ENCODE peak calls at places on chromosomes 4 and X, in eight cellular contexts. One of them, this sample, is unnamed.

GRCh38 chrX:41350976-41351569 is 17.1 kb downstream of the DDX3X start:
- DNase-seq in tibial nerve: no peak
- DNase-seq in IMR-90: peak
- DNase-seq in Peyer's patch: no peak
- DNase-seq in adrenal gland: no peak
- DNase-seq in gastrocnemius medialis: no peak
- DNase-seq in thyroid gland: no peak
- DNase-seq in prostate gland: no peak
- DNase-seq in this sample: no peak

GRCh38 chrX:44842555-44843317 is 1.1 kb upstream of the DUSP21 start:
- DNase-seq in tibial nerve: no peak
- DNase-seq in IMR-90: no peak
- DNase-seq in Peyer's patch: no peak
- DNase-seq in adrenal gland: no peak
- DNase-seq in gastrocnemius medialis: no peak
- DNase-seq in thyroid gland: no peak
- DNase-seq in prostate gland: no peak
- DNase-seq in this sample: no peak

GRCh38 chr4:75495489-75495888 is 18.7 kb downstream of the RCHY1 start:
- DNase-seq in tibial nerve: no peak
- DNase-seq in IMR-90: no peak
- DNase-seq in Peyer's patch: no peak
- DNase-seq in adrenal gland: no peak
- DNase-seq in gastrocnemius medialis: no peak
- DNase-seq in thyroid gland: no peak
- DNase-seq in prostate gland: no peak
- DNase-seq in this sample: no peak

GRCh38 chr4:36038521-36038920 is 205.8 kb downstream of the ARAP2 start:
- DNase-seq in tibial nerve: no peak
- DNase-seq in IMR-90: no peak
- DNase-seq in Peyer's patch: no peak
- DNase-seq in adrenal gland: no peak
- DNase-seq in gastrocnemius medialis: no peak
- DNase-seq in thyroid gland: no peak
- DNase-seq in prostate gland: no peak
- DNase-seq in this sample: no peak

GRCh38 chr4:112898357-112899141 is 150.9 kb upstream of the ANK2 start:
- DNase-seq in tibial nerve: no peak
- DNase-seq in IMR-90: no peak
- DNase-seq in Peyer's patch: no peak
- DNase-seq in adrenal gland: no peak
- DNase-seq in gastrocnemius medialis: no peak
- DNase-seq in thyroid gland: no peak
- DNase-seq in prostate gland: no peak
- DNase-seq in this sample: no peak

GRCh38 chr4:99625369-99625768 is 32.3 kb downstream of the C4orf54 start:
- DNase-seq in tibial nerve: no peak
- DNase-seq in IMR-90: no peak
- DNase-seq in Peyer's patch: no peak
- DNase-seq in adrenal gland: no peak
- DNase-seq in gastrocnemius medialis: no peak
- DNase-seq in thyroid gland: no peak
- DNase-seq in prostate gland: no peak
- DNase-seq in this sample: no peak

GRCh38 chr4:24765331-24765990 is 29.9 kb upstream of the SOD3 start:
- DNase-seq in tibial nerve: no peak
- DNase-seq in IMR-90: peak
- DNase-seq in Peyer's patch: no peak
- DNase-seq in adrenal gland: no peak
- DNase-seq in gastrocnemius medialis: peak
- DNase-seq in thyroid gland: no peak
- DNase-seq in prostate gland: no peak
- DNase-seq in this sample: no peak

GRCh38 chr4:5524451-5524850 is 183.9 kb downstream of the EVC2 start:
- DNase-seq in tibial nerve: no peak
- DNase-seq in IMR-90: no peak
- DNase-seq in Peyer's patch: no peak
- DNase-seq in adrenal gland: no peak
- DNase-seq in gastrocnemius medialis: no peak
- DNase-seq in thyroid gland: no peak
- DNase-seq in prostate gland: no peak
- DNase-seq in this sample: peak

GRCh38 chr4:98555798-98556445 is 102.5 kb downstream of the TSPAN5 start:
- DNase-seq in tibial nerve: no peak
- DNase-seq in IMR-90: peak
- DNase-seq in Peyer's patch: no peak
- DNase-seq in adrenal gland: no peak
- DNase-seq in gastrocnemius medialis: no peak
- DNase-seq in thyroid gland: no peak
- DNase-seq in prostate gland: no peak
- DNase-seq in this sample: no peak

GRCh38 chr4:6180841-6181631 is 19.3 kb downstream of the JAKMIP1 start:
- DNase-seq in tibial nerve: no peak
- DNase-seq in IMR-90: no peak
- DNase-seq in Peyer's patch: peak
- DNase-seq in adrenal gland: no peak
- DNase-seq in gastrocnemius medialis: no peak
- DNase-seq in thyroid gland: no peak
- DNase-seq in prostate gland: no peak
- DNase-seq in this sample: no peak

GRCh38 chr4:119664168-119664907 is 35.7 kb upstream of the PDE5A start:
- DNase-seq in tibial nerve: no peak
- DNase-seq in IMR-90: peak
- DNase-seq in Peyer's patch: no peak
- DNase-seq in adrenal gland: no peak
- DNase-seq in gastrocnemius medialis: no peak
- DNase-seq in thyroid gland: no peak
- DNase-seq in prostate gland: no peak
- DNase-seq in this sample: no peak

GRCh38 chrX:107731831-107732502 is 43.6 kb downstream of the TSC22D3 start:
- DNase-seq in tibial nerve: peak
- DNase-seq in IMR-90: peak
- DNase-seq in Peyer's patch: no peak
- DNase-seq in adrenal gland: peak
- DNase-seq in gastrocnemius medialis: peak
- DNase-seq in thyroid gland: peak
- DNase-seq in prostate gland: peak
- DNase-seq in this sample: peak

GRCh38 chrX:40581333-40581910 is 652 bp downstream of the ATP6AP2 start:
- DNase-seq in tibial nerve: no peak
- DNase-seq in IMR-90: peak
- DNase-seq in Peyer's patch: no peak
- DNase-seq in adrenal gland: no peak
- DNase-seq in gastrocnemius medialis: no peak
- DNase-seq in thyroid gland: peak
- DNase-seq in prostate gland: no peak
- DNase-seq in this sample: no peak

GRCh38 chr4:111934294-111934693 is 211.0 kb upstream of the FAM241A start:
- DNase-seq in tibial nerve: no peak
- DNase-seq in IMR-90: no peak
- DNase-seq in Peyer's patch: no peak
- DNase-seq in adrenal gland: no peak
- DNase-seq in gastrocnemius medialis: no peak
- DNase-seq in thyroid gland: no peak
- DNase-seq in prostate gland: no peak
- DNase-seq in this sample: no peak

GRCh38 chrX:110536788-110537187 is 178.1 kb downstream of the RTL9 start:
- DNase-seq in tibial nerve: no peak
- DNase-seq in IMR-90: no peak
- DNase-seq in Peyer's patch: no peak
- DNase-seq in adrenal gland: no peak
- DNase-seq in gastrocnemius medialis: no peak
- DNase-seq in thyroid gland: no peak
- DNase-seq in prostate gland: no peak
- DNase-seq in this sample: no peak

GRCh38 chrX:3175659-3176438 is 134.6 kb downstream of the ARSF start:
- DNase-seq in tibial nerve: no peak
- DNase-seq in IMR-90: peak
- DNase-seq in Peyer's patch: no peak
- DNase-seq in adrenal gland: no peak
- DNase-seq in gastrocnemius medialis: no peak
- DNase-seq in thyroid gland: no peak
- DNase-seq in prostate gland: no peak
- DNase-seq in this sample: no peak

GRCh38 chr4:74203467-74203866 is 45.5 kb downstream of the MTHFD2L start:
- DNase-seq in tibial nerve: no peak
- DNase-seq in IMR-90: no peak
- DNase-seq in Peyer's patch: no peak
- DNase-seq in adrenal gland: no peak
- DNase-seq in gastrocnemius medialis: no peak
- DNase-seq in thyroid gland: no peak
- DNase-seq in prostate gland: no peak
- DNase-seq in this sample: no peak

GRCh38 chrX:69024931-69025330 is 140.3 kb downstream of the PJA1 start:
- DNase-seq in tibial nerve: peak
- DNase-seq in IMR-90: peak
- DNase-seq in Peyer's patch: no peak
- DNase-seq in adrenal gland: peak
- DNase-seq in gastrocnemius medialis: peak
- DNase-seq in thyroid gland: peak
- DNase-seq in prostate gland: peak
- DNase-seq in this sample: peak

GRCh38 chrX:22196151-22196550 is 76.6 kb upstream of the CBLL2 start:
- DNase-seq in tibial nerve: no peak
- DNase-seq in IMR-90: no peak
- DNase-seq in Peyer's patch: no peak
- DNase-seq in adrenal gland: no peak
- DNase-seq in gastrocnemius medialis: no peak
- DNase-seq in thyroid gland: no peak
- DNase-seq in prostate gland: no peak
- DNase-seq in this sample: no peak

GRCh38 chr4:54032558-54033135 is 31.8 kb downstream of the CHIC2 start:
- DNase-seq in tibial nerve: no peak
- DNase-seq in IMR-90: no peak
- DNase-seq in Peyer's patch: no peak
- DNase-seq in adrenal gland: no peak
- DNase-seq in gastrocnemius medialis: no peak
- DNase-seq in thyroid gland: no peak
- DNase-seq in prostate gland: no peak
- DNase-seq in this sample: no peak
- H3K4me3 ChIP-seq in tibial nerve: no peak
- H3K4me3 ChIP-seq in IMR-90: no peak
- H3K4me3 ChIP-seq in Peyer's patch: no peak
- H3K4me3 ChIP-seq in adrenal gland: no peak
- H3K4me3 ChIP-seq in gastrocnemius medialis: no peak
- H3K4me3 ChIP-seq in thyroid gland: no peak
- H3K4me3 ChIP-seq in prostate gland: no peak
- H3K4me3 ChIP-seq in this sample: no peak

GRCh38 chrX:150507251-150507856 is 61.1 kb upstream of the MTM1 start:
- DNase-seq in tibial nerve: no peak
- DNase-seq in IMR-90: no peak
- DNase-seq in Peyer's patch: no peak
- DNase-seq in adrenal gland: peak
- DNase-seq in gastrocnemius medialis: no peak
- DNase-seq in thyroid gland: no peak
- DNase-seq in prostate gland: no peak
- DNase-seq in this sample: no peak
- TF ChIP-seq POLR2A in tibial nerve: no peak
- TF ChIP-seq POLR2A in IMR-90: no peak
- TF ChIP-seq POLR2A in Peyer's patch: no peak
- TF ChIP-seq POLR2A in adrenal gland: no peak
- TF ChIP-seq POLR2A in gastrocnemius medialis: no peak
- TF ChIP-seq POLR2A in thyroid gland: no peak
- TF ChIP-seq POLR2A in prostate gland: no peak
- TF ChIP-seq POLR2A in this sample: no peak

GRCh38 chrX:47191331-47191730 is 2.3 kb upstream of the UBA1 start:
- DNase-seq in tibial nerve: no peak
- DNase-seq in IMR-90: no peak
- DNase-seq in Peyer's patch: peak
- DNase-seq in adrenal gland: no peak
- DNase-seq in gastrocnemius medialis: no peak
- DNase-seq in thyroid gland: peak
- DNase-seq in prostate gland: no peak
- DNase-seq in this sample: no peak

GRCh38 chrX:47196098-47196497 is 2.5 kb downstream of the UBA1 start:
- DNase-seq in tibial nerve: no peak
- DNase-seq in IMR-90: no peak
- DNase-seq in Peyer's patch: no peak
- DNase-seq in adrenal gland: no peak
- DNase-seq in gastrocnemius medialis: no peak
- DNase-seq in thyroid gland: no peak
- DNase-seq in prostate gland: no peak
- DNase-seq in this sample: no peak

GRCh38 chrX:47194388-47194787 is 759 bp downstream of the UBA1 start:
- DNase-seq in tibial nerve: no peak
- DNase-seq in IMR-90: no peak
- DNase-seq in Peyer's patch: no peak
- DNase-seq in adrenal gland: no peak
- DNase-seq in gastrocnemius medialis: no peak
- DNase-seq in thyroid gland: no peak
- DNase-seq in prostate gland: no peak
- DNase-seq in this sample: no peak

GRCh38 chrX:47191806-47192401 is 1.7 kb upstream of the UBA1 start:
- DNase-seq in tibial nerve: no peak
- DNase-seq in IMR-90: no peak
- DNase-seq in Peyer's patch: peak
- DNase-seq in adrenal gland: no peak
- DNase-seq in gastrocnemius medialis: no peak
- DNase-seq in thyroid gland: no peak
- DNase-seq in prostate gland: no peak
- DNase-seq in this sample: no peak

DNA sequence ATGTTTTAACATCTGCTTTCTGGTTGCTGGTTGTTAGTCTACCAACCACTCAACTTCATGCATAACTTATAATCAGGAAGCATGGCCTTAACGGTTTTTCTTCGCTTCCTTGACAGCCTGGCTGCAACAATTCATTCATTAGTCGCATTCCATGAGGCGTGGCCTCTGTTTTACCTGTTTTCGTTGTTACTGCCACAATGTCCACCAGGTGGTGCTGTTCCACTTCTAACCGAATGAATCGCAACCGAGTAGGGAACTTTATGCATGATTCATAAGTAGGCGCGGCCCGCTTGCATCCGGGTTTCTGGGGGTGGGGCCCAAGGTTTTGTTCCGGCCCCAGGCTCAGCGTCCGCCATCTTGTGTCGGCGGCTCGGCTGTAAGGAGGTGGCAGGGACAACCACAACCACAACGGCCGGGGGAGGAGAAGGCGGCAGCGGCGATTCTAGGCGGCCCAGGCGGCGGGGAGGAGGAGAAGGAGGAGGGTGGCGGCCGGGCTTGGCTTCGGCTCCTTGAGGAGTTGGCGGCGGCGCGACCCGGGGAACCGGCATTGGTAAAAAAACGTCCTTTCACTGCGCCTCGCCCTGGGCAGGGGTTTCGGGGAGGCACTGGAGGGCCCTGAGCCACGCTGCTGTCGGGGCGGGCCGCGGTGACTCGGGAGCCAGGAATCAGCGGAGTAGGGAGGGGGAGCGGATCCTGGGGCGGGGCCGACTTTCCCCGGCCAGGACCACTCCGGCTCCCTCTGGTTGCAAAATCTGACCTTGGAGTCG is at the start of gene UBA1:
- DNase-seq in tibial nerve: peak
- DNase-seq in IMR-90: peak
- DNase-seq in Peyer's patch: peak
- DNase-seq in adrenal gland: peak
- DNase-seq in gastrocnemius medialis: peak
- DNase-seq in thyroid gland: peak
- DNase-seq in prostate gland: peak
- DNase-seq in this sample: peak
- TF ChIP-seq CTCF in tibial nerve: peak
- TF ChIP-seq CTCF in IMR-90: peak
- TF ChIP-seq CTCF in Peyer's patch: peak
- TF ChIP-seq CTCF in adrenal gland: peak
- TF ChIP-seq CTCF in gastrocnemius medialis: peak
- TF ChIP-seq CTCF in thyroid gland: peak
- TF ChIP-seq CTCF in prostate gland: peak
- TF ChIP-seq CTCF in this sample: peak

GRCh38 chr4:31089815-31090214 is 369.6 kb downstream of the PCDH7 start:
- DNase-seq in tibial nerve: no peak
- DNase-seq in IMR-90: peak
- DNase-seq in Peyer's patch: no peak
- DNase-seq in adrenal gland: no peak
- DNase-seq in gastrocnemius medialis: no peak
- DNase-seq in thyroid gland: peak
- DNase-seq in prostate gland: peak
- DNase-seq in this sample: no peak
- H3K4me3 ChIP-seq in tibial nerve: no peak
- H3K4me3 ChIP-seq in IMR-90: no peak
- H3K4me3 ChIP-seq in Peyer's patch: no peak
- H3K4me3 ChIP-seq in adrenal gland: no peak
- H3K4me3 ChIP-seq in gastrocnemius medialis: no peak
- H3K4me3 ChIP-seq in thyroid gland: no peak
- H3K4me3 ChIP-seq in prostate gland: no peak
- H3K4me3 ChIP-seq in this sample: no peak